ENCODE peak calls at places on chromosomes 12 and 14, in five cellular contexts. R is CD4-positive, alpha-beta T cell; U is astrocyte of the spinal cord; H is neural progenitor cell; Z is upper lobe of right lung. T is an unnamed sample.

GRCh38 chr12:50659690-50660424 is 104.0 kb upstream of the ATF1 start:
- DNase-seq in H (no peak), R (no peak), U (no peak), Z (no peak), T (no peak)

GRCh38 chr12:58917699-58918334 is 2.5 kb downstream of the LRIG3 start:
- DNase-seq in Z (no peak), R (no peak), U (peak), H (peak), T (no peak)

GRCh38 chr12:80268924-80269749 is 169.8 kb downstream of the OTOGL start:
- DNase-seq in U (peak), Z (no peak), H (no peak), R (no peak), T (peak)

GRCh38 chr12:26396402-26396801 is 201.0 kb downstream of the SSPN start:
- DNase-seq in Z (no peak), R (no peak), H (no peak), U (no peak), T (no peak)

GRCh38 chr14:38129705-38130104 is 78.0 kb upstream of the SSTR1 start:
- DNase-seq in R (no peak), H (no peak), Z (no peak), U (no peak), T (no peak)

GRCh38 chr12:47085815-47086252 is 6.1 kb upstream of the AMIGO2 start:
- DNase-seq in H (no peak), R (no peak), U (peak), Z (no peak), T (peak)

GRCh38 chr12:11553871-11554533 is 95.5 kb upstream of the ETV6 start:
- DNase-seq in R (peak), H (peak), Z (no peak), U (peak), T (peak)

GRCh38 chr14:68935761-68936209 is 43.3 kb downstream of the ACTN1 start:
- DNase-seq in H (peak), U (no peak), Z (no peak), R (no peak), T (no peak)

GRCh38 chr14:68458840-68459469 is 333.9 kb downstream of the ZFP36L1 start:
- DNase-seq in U (peak), Z (peak), H (peak), R (no peak), T (peak)

GRCh38 chr14:37595809-37596595 is 573 bp downstream of the TTC6 start:
- DNase-seq in H (peak), Z (peak), R (peak), U (no peak), T (no peak)

GRCh38 chr12:113647048-113647447 is 175.4 kb upstream of the LHX5 start:
- DNase-seq in Z (no peak), R (no peak), U (no peak), H (peak), T (no peak)

GRCh38 chr14:52455291-52456088 is 96.8 kb downstream of the TXNDC16 start:
- DNase-seq in Z (no peak), H (no peak), U (peak), R (no peak), T (peak)

GRCh38 chr12:44874981-44875416 is 1.1 kb downstream of the NELL2 start:
- DNase-seq in U (no peak), H (peak), R (no peak), Z (no peak), T (no peak)

GRCh38 chr14:75577090-75577489 is 1.3 kb upstream of the FLVCR2 start:
- DNase-seq in Z (no peak), R (no peak), H (no peak), U (no peak), T (no peak)

GRCh38 chr12:113103756-113104450 is 31.7 kb downstream of the RASAL1 start:
- DNase-seq in U (no peak), H (peak), Z (peak), R (peak), T (no peak)

GRCh38 chr14:31657917-31658316 is 96.7 kb downstream of the NUBPL start:
- DNase-seq in Z (no peak), U (no peak), H (no peak), R (no peak), T (no peak)

GRCh38 chr14:65461730-65462129 is 49.2 kb downstream of the FUT8 start:
- DNase-seq in R (no peak), H (no peak), U (peak), Z (no peak), T (no peak)

GRCh38 chr14:105474478-105475268 is at the start of gene CRIP2:
- DNase-seq in R (no peak), H (peak), Z (no peak), U (peak), T (no peak)

GRCh38 chr12:93645702-93646101 is 31.5 kb upstream of the CRADD start:
- DNase-seq in Z (no peak), R (no peak), H (no peak), U (peak), T (peak)

GRCh38 chr14:70882771-70883492 is 24.3 kb upstream of the PCNX1 start:
- DNase-seq in H (no peak), Z (no peak), R (no peak), U (peak), T (peak)

GRCh38 chr14:63393002-63393401 is 74.3 kb upstream of the GPHB5 start:
- DNase-seq in R (no peak), Z (no peak), H (no peak), U (no peak), T (no peak)

GRCh38 chr12:104958009-104958945 is at the start of gene SLC41A2:
- DNase-seq in U (peak), R (peak), Z (peak), H (peak), T (peak)

GRCh38 chr14:19800282-19801117 is 3.1 kb upstream of the OR4N2 start:
- DNase-seq in Z (peak), R (no peak), U (no peak), H (no peak), T (no peak)

GRCh38 chr12:131097247-131098177 is 143.8 kb downstream of the ADGRD1 start:
- DNase-seq in U (no peak), R (no peak), H (no peak), Z (peak), T (no peak)

GRCh38 chr12:94875525-94875924 is 128.0 kb downstream of the NDUFA12 start:
- DNase-seq in R (no peak), H (peak), U (peak), Z (no peak), T (no peak)

GRCh38 chr12:170361-171225 is 43.4 kb downstream of the SLC6A12 start:
- DNase-seq in H (peak), U (no peak), Z (no peak), R (no peak), T (no peak)

GRCh38 chr14:83828406-83828805 is 1701.5 kb upstream of the FLRT2 start:
- DNase-seq in U (no peak), H (no peak), R (no peak), Z (no peak), T (no peak)

GRCh38 chr14:52950898-52951729 is at the start of gene FERMT2:
- DNase-seq in Z (peak), R (no peak), H (peak), U (peak), T (peak)

GRCh38 chr14:75884198-75884611 is 97.6 kb downstream of the TGFB3 start:
- DNase-seq in R (no peak), U (peak), H (peak), Z (no peak), T (peak)

GRCh38 chr14:58848365-58848764 is 210.6 kb downstream of the DACT1 start:
- DNase-seq in U (no peak), Z (no peak), R (no peak), H (no peak), T (no peak)

GRCh38 chr12:102172436-102172835 is 25.2 kb downstream of the PMCH start:
- DNase-seq in R (no peak), H (no peak), U (peak), Z (no peak), T (peak)

GRCh38 chr12:2149091-2149490 is 96.3 kb downstream of the CACNA1C start:
- DNase-seq in R (no peak), U (no peak), Z (no peak), H (no peak), T (no peak)

GRCh38 chr12:60191676-60192359 is 596.0 kb downstream of the SLC16A7 start:
- DNase-seq in Z (no peak), H (no peak), R (no peak), U (peak), T (peak)

GRCh38 chr12:13103391-13104033 is at the start of gene GSG1:
- DNase-seq in H (no peak), Z (no peak), R (no peak), U (no peak), T (peak)

GRCh38 chr12:104498211-104498801 is 41.6 kb downstream of the CHST11 start:
- DNase-seq in R (peak), H (no peak), Z (no peak), U (peak), T (no peak)

GRCh38 chr14:30138517-30138916 is 210.9 kb upstream of the PRKD1 start:
- DNase-seq in H (no peak), R (no peak), U (peak), Z (no peak), T (no peak)

GRCh38 chr14:28875937-28876910 is 109.6 kb downstream of the FOXG1 start:
- DNase-seq in H (peak), U (no peak), Z (no peak), R (no peak), T (no peak)

GRCh38 chr12:40645361-40645760 is 46.9 kb upstream of the CNTN1 start:
- DNase-seq in R (no peak), Z (no peak), U (no peak), H (no peak), T (no peak)

GRCh38 chr12:40646891-40647290 is 45.3 kb upstream of the CNTN1 start:
- DNase-seq in Z (no peak), R (no peak), H (peak), U (no peak), T (no peak)

GRCh38 chr12:40647651-40648050 is 44.6 kb upstream of the CNTN1 start:
- DNase-seq in Z (no peak), H (no peak), U (no peak), R (no peak), T (no peak)

GRCh38 chr12:40648519-40648918 is 43.7 kb upstream of the CNTN1 start:
- DNase-seq in H (peak), R (no peak), Z (no peak), U (no peak), T (no peak)

DNA sequence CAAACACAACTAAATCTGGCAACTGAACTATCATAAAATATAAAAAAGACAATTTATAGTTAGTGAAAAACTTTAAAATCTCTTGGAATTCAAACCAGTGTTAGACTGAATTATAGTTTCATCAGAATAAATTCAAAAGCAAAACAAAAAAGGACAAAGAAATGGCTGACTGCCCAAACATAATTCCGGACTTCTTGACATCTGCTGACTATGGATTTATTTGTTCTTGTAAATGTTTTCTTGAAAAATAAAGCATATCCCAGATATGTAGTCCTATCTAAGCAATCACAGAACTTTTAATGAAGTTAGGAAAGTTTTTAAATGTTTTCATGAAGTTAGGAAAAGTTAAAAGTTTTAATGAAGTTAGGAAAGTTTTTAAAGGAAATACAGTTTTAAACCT is 45.8 kb upstream of the CNTN1 start:
- DNase-seq in Z (no peak), U (no peak), H (no peak), R (no peak), T (no peak)
- TF ChIP-seq CTCF in Z (no peak), U (no peak), H (no peak), R (no peak), T (no peak)

DNA sequence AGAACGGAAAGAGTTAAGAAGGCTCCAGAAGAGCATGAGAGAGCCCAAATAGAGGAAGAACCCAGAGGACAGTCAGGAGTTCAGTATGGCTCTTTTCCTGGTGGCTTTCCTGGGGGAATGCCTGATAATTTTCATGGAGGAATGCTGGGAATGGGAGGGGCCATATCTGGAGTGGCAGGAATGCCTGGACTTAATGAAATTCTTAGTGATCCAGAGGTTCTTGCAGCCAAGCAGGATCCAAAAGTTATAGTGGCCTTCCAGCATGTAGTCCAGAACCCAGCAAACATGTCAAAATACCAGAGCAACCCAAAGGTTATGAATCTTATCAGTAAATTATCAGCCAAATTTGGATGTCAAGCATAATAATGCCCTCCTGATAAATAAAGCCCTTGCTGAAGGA is 15.5 kb upstream of the SYT10 start:
- DNase-seq in R (no peak), Z (no peak), H (no peak), U (no peak), T (no peak)
- TF ChIP-seq CTCF in R (no peak), Z (no peak), H (no peak), U (no peak), T (no peak)

GRCh38 chr12:5073054-5073453 is 29.4 kb downstream of the KCNA5 start:
- DNase-seq in Z (no peak), U (no peak), H (no peak), R (no peak), T (no peak)

GRCh38 chr12:5071496-5071895 is 27.8 kb downstream of the KCNA5 start:
- DNase-seq in Z (no peak), U (no peak), H (no peak), R (no peak), T (no peak)

GRCh38 chr12:5076761-5077160 is 33.1 kb downstream of the KCNA5 start:
- DNase-seq in Z (no peak), U (no peak), R (no peak), H (no peak), T (no peak)

GRCh38 chr12:5072326-5072725 is 28.6 kb downstream of the KCNA5 start:
- DNase-seq in U (no peak), H (no peak), Z (no peak), R (no peak), T (no peak)

GRCh38 chr12:5073838-5074237 is 30.2 kb downstream of the KCNA5 start:
- DNase-seq in U (no peak), Z (no peak), R (no peak), H (peak), T (peak)
- TF ChIP-seq CTCF in U (peak), Z (peak), R (no peak), H (peak), T (peak)

DNA sequence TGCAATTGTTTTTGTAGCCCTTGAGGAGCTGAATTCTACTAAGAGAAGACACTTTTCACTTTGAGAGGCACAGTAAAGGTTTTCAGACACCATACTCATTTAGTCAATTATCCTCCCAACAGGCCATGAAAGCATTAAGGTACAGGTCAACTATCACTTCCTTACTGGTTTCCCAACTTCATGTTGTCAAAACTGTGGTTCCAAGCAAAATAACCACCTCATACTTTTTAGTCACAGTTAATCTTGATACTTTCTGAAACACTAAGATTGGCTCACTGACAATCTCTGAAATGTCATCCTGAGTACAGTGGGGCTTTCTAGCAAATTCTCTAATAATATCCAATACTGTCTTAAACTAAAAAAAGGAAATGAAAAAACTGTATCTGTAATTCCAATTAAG is 71.7 kb downstream of the SLC2A13 start:
- DNase-seq in R (no peak), Z (no peak), H (no peak), U (no peak), T (no peak)
- TF ChIP-seq CTCF in R (no peak), Z (no peak), H (no peak), U (no peak), T (no peak)

GRCh38 chr14:99899578-99900178 is 106.5 kb downstream of the EML1 start:
- DNase-seq in U (peak), Z (no peak), H (no peak), R (no peak), T (peak)
- TF ChIP-seq CTCF in U (peak), Z (peak), H (peak), R (peak), T (peak)

GRCh38 chr14:88559852-88560251 is 3.0 kb upstream of the ZC3H14 start:
- DNase-seq in H (peak), Z (no peak), R (no peak), U (peak), T (peak)
- TF ChIP-seq CTCF in H (peak), Z (peak), R (no peak), U (peak), T (peak)

GRCh38 chr12:5560242-5560641 is 128.3 kb downstream of the NTF3 start:
- DNase-seq in Z (no peak), U (no peak), H (no peak), R (no peak), T (no peak)

GRCh38 chr12:5554711-5555110 is 122.8 kb downstream of the NTF3 start:
- DNase-seq in R (no peak), Z (no peak), H (no peak), U (peak), T (peak)

GRCh38 chr12:5557906-5558305 is 126.0 kb downstream of the NTF3 start:
- DNase-seq in Z (no peak), U (no peak), R (no peak), H (peak), T (no peak)

GRCh38 chr12:5556946-5557673 is 125.2 kb downstream of the NTF3 start:
- DNase-seq in U (no peak), Z (no peak), R (no peak), H (no peak), T (no peak)

DNA sequence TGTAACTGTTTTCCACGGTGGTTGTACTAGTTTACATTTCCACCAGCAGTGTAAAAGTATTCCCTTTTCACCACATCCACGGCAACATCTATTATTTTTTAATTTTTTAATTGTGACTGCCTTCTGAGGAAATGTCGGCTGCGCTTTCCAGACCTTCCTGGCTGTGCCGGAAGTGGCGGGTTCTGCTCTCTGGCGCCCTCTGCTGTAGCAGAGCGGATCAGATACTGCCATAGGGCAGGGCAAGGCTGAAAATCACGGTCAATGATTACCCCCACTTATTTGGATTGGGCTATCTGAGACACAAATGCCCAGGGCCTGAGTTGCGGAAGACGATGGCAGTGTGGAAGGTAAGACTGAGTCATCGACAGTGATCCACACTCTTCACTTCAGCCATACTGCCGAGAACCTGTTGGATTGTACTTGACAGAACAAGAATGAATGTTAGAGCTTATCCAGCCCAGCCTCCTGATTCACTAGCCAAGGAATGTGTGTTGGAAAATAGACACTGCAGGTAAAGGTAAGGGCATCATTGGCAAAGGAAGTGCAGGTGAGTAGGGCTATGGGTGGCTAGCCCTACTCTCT is 124.2 kb downstream of the NTF3 start:
- DNase-seq in Z (no peak), U (no peak), H (no peak), R (no peak), T (no peak)
- TF ChIP-seq CTCF in Z (peak), U (peak), H (peak), R (no peak), T (peak)

GRCh38 chr14:50312734-50313054 is 570 bp downstream of the DMAC2L start:
- DNase-seq in R (peak), Z (no peak), H (no peak), U (no peak), T (no peak)

GRCh38 chr14:50310445-50310844 is 1.6 kb downstream of the L2HGDH start:
- DNase-seq in Z (no peak), H (no peak), U (no peak), R (no peak), T (no peak)

GRCh38 chr14:50311974-50312733 is at the start of the genes DMAC2L and L2HGDH:
- DNase-seq in H (peak), R (peak), U (peak), Z (peak), T (peak)

GRCh38 chr14:50308363-50308762 is 3.7 kb downstream of the L2HGDH start:
- DNase-seq in H (no peak), Z (no peak), U (peak), R (no peak), T (no peak)

DNA sequence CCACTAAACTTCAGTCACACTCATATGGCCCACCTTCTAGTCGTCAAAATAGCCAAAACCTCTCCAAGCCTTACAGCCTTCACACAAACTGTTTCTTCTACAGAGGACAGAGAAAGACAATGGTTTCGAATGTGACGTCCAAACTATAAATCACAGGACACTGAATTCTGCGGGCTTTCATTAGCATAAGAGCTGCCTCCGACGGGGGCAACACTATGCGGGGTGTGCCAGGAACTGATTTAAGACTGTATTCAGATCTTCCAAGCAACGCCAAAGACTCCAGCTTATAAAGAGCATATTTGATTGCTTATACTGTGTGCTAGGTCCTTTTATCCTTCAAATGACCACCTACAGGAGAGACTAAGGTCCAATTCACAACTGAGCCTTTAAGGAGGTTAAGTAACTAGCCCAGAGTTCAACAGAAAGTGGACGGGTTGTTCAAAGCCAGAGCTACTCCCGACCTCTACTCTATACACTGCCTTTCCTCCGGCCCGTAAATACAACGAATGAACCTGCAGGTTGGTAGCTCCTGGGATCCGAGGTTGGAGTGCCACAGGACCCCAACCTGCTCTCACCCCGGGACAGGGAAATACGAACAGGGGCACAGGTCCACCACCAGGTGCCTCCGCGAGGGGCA is 574 bp downstream of the L2HGDH start:
- DNase-seq in Z (no peak), U (no peak), R (no peak), H (peak), T (no peak)
- TF ChIP-seq CTCF in Z (peak), U (peak), R (peak), H (peak), T (no peak)

GRCh38 chr12:63319386-63319785 is 168.4 kb upstream of the AVPR1A start:
- DNase-seq in H (no peak), U (peak), R (no peak), Z (no peak), T (peak)
- TF ChIP-seq CTCF in H (no peak), U (no peak), R (no peak), Z (no peak), T (no peak)